ENCODE peak calls at places on chromosomes 3 and 15, in six cellular contexts. One of them, this sample, is unnamed.

GRCh38 chr3:161347726-161348125 is 23.6 kb downstream of the SPTSSB start:
- DNase-seq in GM12891: no peak
- DNase-seq in GM12878: no peak
- DNase-seq in HepG2: no peak
- DNase-seq in K562: no peak
- DNase-seq in H1: no peak
- DNase-seq in this sample: no peak

GRCh38 chr3:37387462-37387861 is 213.1 kb upstream of the LRRFIP2 start:
- DNase-seq in K562: no peak
- DNase-seq in GM12878: no peak
- DNase-seq in H1: no peak
- DNase-seq in GM12891: no peak
- DNase-seq in HepG2: no peak
- DNase-seq in this sample: no peak

GRCh38 chr15:63915209-63915887 is 81.6 kb upstream of the HERC1 start:
- DNase-seq in K562: no peak
- DNase-seq in H1: no peak
- DNase-seq in GM12878: no peak
- DNase-seq in GM12891: no peak
- DNase-seq in HepG2: no peak
- DNase-seq in this sample: no peak

GRCh38 chr15:91049378-91050127 is 27.2 kb upstream of the VPS33B start:
- DNase-seq in GM12878: peak
- DNase-seq in HepG2: peak
- DNase-seq in K562: peak
- DNase-seq in H1: no peak
- DNase-seq in GM12891: no peak
- DNase-seq in this sample: no peak

GRCh38 chr15:58513681-58514336 is 82.0 kb downstream of the LIPC start:
- DNase-seq in K562: no peak
- DNase-seq in GM12891: no peak
- DNase-seq in GM12878: no peak
- DNase-seq in H1: no peak
- DNase-seq in HepG2: no peak
- DNase-seq in this sample: no peak

GRCh38 chr3:112372396-112372795 is 39.4 kb downstream of the CD200 start:
- DNase-seq in H1: no peak
- DNase-seq in HepG2: no peak
- DNase-seq in K562: no peak
- DNase-seq in GM12878: no peak
- DNase-seq in GM12891: no peak
- DNase-seq in this sample: no peak

GRCh38 chr3:11944052-11944673 is 60.0 kb upstream of the SYN2 start:
- DNase-seq in HepG2: peak
- DNase-seq in GM12878: no peak
- DNase-seq in H1: peak
- DNase-seq in K562: peak
- DNase-seq in GM12891: no peak
- DNase-seq in this sample: no peak

GRCh38 chr15:101362359-101362758 is 67.3 kb upstream of the SNRPA1 start:
- DNase-seq in GM12878: no peak
- DNase-seq in H1: no peak
- DNase-seq in GM12891: no peak
- DNase-seq in HepG2: no peak
- DNase-seq in K562: no peak
- DNase-seq in this sample: no peak

GRCh38 chr3:112640864-112641751 is at the start of gene CCDC80:
- DNase-seq in H1: no peak
- DNase-seq in HepG2: no peak
- DNase-seq in K562: peak
- DNase-seq in GM12878: no peak
- DNase-seq in GM12891: no peak
- DNase-seq in this sample: no peak

GRCh38 chr3:39435006-39435748 is 28.7 kb downstream of the RPSA start:
- DNase-seq in HepG2: no peak
- DNase-seq in K562: no peak
- DNase-seq in H1: no peak
- DNase-seq in GM12891: no peak
- DNase-seq in GM12878: no peak
- DNase-seq in this sample: no peak

GRCh38 chr3:65995030-65995429 is 43.7 kb downstream of the MAGI1 start:
- DNase-seq in GM12878: no peak
- DNase-seq in HepG2: no peak
- DNase-seq in H1: no peak
- DNase-seq in GM12891: no peak
- DNase-seq in K562: no peak
- DNase-seq in this sample: no peak

GRCh38 chr3:81871358-81872152 is 110.1 kb upstream of the GBE1 start:
- DNase-seq in HepG2: no peak
- DNase-seq in GM12878: no peak
- DNase-seq in K562: no peak
- DNase-seq in GM12891: no peak
- DNase-seq in H1: no peak
- DNase-seq in this sample: no peak

GRCh38 chr15:101099183-101099582 is 152.7 kb downstream of the CHSY1 start:
- DNase-seq in GM12878: no peak
- DNase-seq in K562: no peak
- DNase-seq in H1: no peak
- DNase-seq in GM12891: no peak
- DNase-seq in HepG2: no peak
- DNase-seq in this sample: no peak

GRCh38 chr3:158100681-158101080 is 5.5 kb downstream of the SHOX2 start:
- DNase-seq in GM12878: no peak
- DNase-seq in H1: no peak
- DNase-seq in K562: no peak
- DNase-seq in GM12891: no peak
- DNase-seq in HepG2: no peak
- DNase-seq in this sample: no peak

GRCh38 chr15:39188930-39189329 is 391.9 kb upstream of the THBS1 start:
- DNase-seq in H1: no peak
- DNase-seq in HepG2: peak
- DNase-seq in K562: no peak
- DNase-seq in GM12878: no peak
- DNase-seq in GM12891: no peak
- DNase-seq in this sample: no peak

GRCh38 chr3:157132936-157133335 is 27.0 kb downstream of the CCNL1 start:
- DNase-seq in HepG2: no peak
- DNase-seq in GM12891: no peak
- DNase-seq in K562: no peak
- DNase-seq in GM12878: no peak
- DNase-seq in H1: no peak
- DNase-seq in this sample: no peak

GRCh38 chr3:46378426-46378942 is 7.7 kb downstream of the CCR5 start:
- DNase-seq in GM12891: no peak
- DNase-seq in GM12878: no peak
- DNase-seq in K562: peak
- DNase-seq in H1: peak
- DNase-seq in HepG2: peak
- DNase-seq in this sample: no peak

GRCh38 chr3:146187334-146187950 is 26.5 kb upstream of the PLOD2 start:
- DNase-seq in K562: peak
- DNase-seq in HepG2: no peak
- DNase-seq in GM12891: no peak
- DNase-seq in H1: no peak
- DNase-seq in GM12878: no peak
- DNase-seq in this sample: no peak

GRCh38 chr3:133840767-133841166 is 35.2 kb downstream of the SRPRB start:
- DNase-seq in GM12878: no peak
- DNase-seq in HepG2: no peak
- DNase-seq in K562: no peak
- DNase-seq in H1: no peak
- DNase-seq in GM12891: no peak
- DNase-seq in this sample: no peak

GRCh38 chr3:3177861-3178497 is 1.5 kb downstream of the CRBN start:
- DNase-seq in H1: no peak
- DNase-seq in K562: peak
- DNase-seq in GM12878: no peak
- DNase-seq in GM12891: no peak
- DNase-seq in HepG2: peak
- DNase-seq in this sample: no peak

GRCh38 chr3:3180421-3180820 is 930 bp upstream of the CRBN start:
- DNase-seq in H1: no peak
- DNase-seq in HepG2: no peak
- DNase-seq in GM12878: no peak
- DNase-seq in K562: no peak
- DNase-seq in GM12891: no peak
- DNase-seq in this sample: no peak

GRCh38 chr3:3184876-3185275 is 5.4 kb upstream of the CRBN start:
- DNase-seq in GM12878: no peak
- DNase-seq in H1: no peak
- DNase-seq in HepG2: no peak
- DNase-seq in GM12891: no peak
- DNase-seq in K562: no peak
- DNase-seq in this sample: no peak

GRCh38 chr3:3178498-3179328 is 778 bp downstream of the CRBN start:
- DNase-seq in GM12878: no peak
- DNase-seq in GM12891: no peak
- DNase-seq in K562: peak
- DNase-seq in H1: no peak
- DNase-seq in HepG2: no peak
- DNase-seq in this sample: no peak

GRCh38 chr3:3179407-3180094 is at the start of gene CRBN:
- DNase-seq in GM12878: peak
- DNase-seq in H1: peak
- DNase-seq in K562: peak
- DNase-seq in HepG2: peak
- DNase-seq in GM12891: peak
- DNase-seq in this sample: peak
- TF ChIP-seq POLR2A in GM12878: peak
- TF ChIP-seq POLR2A in H1: peak
- TF ChIP-seq POLR2A in K562: peak
- TF ChIP-seq POLR2A in HepG2: peak
- TF ChIP-seq POLR2A in GM12891: peak
- TF ChIP-seq POLR2A in this sample: peak

GRCh38 chr3:184741259-184741556 is 29.3 kb upstream of the MAGEF1 start:
- DNase-seq in K562: no peak
- DNase-seq in H1: no peak
- DNase-seq in GM12878: no peak
- DNase-seq in HepG2: no peak
- DNase-seq in GM12891: no peak
- DNase-seq in this sample: no peak

GRCh38 chr3:184741798-184742675 is 30.2 kb upstream of the MAGEF1 start:
- DNase-seq in GM12891: no peak
- DNase-seq in HepG2: no peak
- DNase-seq in GM12878: no peak
- DNase-seq in K562: peak
- DNase-seq in H1: no peak
- DNase-seq in this sample: no peak

GRCh38 chr3:184738982-184739381 is 27.1 kb upstream of the MAGEF1 start:
- DNase-seq in GM12891: no peak
- DNase-seq in HepG2: no peak
- DNase-seq in GM12878: no peak
- DNase-seq in K562: no peak
- DNase-seq in H1: no peak
- DNase-seq in this sample: no peak

GRCh38 chr3:184739594-184740505 is 28.0 kb upstream of the MAGEF1 start:
- DNase-seq in GM12878: no peak
- DNase-seq in HepG2: no peak
- DNase-seq in K562: no peak
- DNase-seq in H1: no peak
- DNase-seq in GM12891: no peak
- DNase-seq in this sample: no peak

DNA sequence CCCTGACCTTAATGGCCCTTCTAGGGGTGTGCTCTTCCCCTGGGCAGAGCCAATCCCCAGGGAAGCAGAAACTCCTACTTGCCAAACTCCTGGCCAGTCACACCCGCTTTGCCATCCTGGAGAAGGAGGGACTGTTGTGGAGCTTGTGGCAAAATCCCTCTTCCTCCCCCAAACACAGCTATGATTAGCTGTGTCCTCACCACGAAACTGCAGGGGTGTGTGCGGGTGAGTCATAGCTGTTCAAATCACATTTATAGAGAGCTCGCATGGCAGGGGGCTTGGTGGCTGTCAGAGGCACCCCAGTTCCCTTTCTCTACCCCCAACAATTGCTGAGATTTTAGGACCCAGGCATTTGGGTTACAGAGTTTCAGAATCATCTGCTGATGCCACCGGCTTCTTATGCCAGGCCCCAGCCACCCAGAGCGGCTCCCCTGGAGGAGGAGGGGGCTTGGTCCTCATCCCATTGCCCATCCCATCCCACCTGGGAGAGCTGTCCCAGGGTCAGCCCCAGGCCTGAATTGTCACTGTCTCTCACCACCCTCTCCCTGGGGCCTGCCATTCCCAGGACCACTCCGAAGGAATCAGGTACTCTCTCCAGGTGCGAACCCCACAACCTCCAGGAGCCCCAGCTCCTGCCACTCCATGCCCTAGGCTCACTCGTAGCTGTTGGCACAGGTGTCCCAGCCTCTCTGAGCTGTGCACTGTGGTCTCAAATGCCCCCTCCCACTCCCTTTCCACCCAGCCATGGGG is 28.8 kb upstream of the MAGEF1 start:
- DNase-seq in H1: no peak
- DNase-seq in K562: peak
- DNase-seq in HepG2: no peak
- DNase-seq in GM12891: no peak
- DNase-seq in GM12878: no peak
- DNase-seq in this sample: no peak
- TF ChIP-seq TAF1 in H1: no peak
- TF ChIP-seq TAF1 in K562: no peak
- TF ChIP-seq TAF1 in HepG2: no peak
- TF ChIP-seq TAF1 in GM12891: no peak
- TF ChIP-seq TAF1 in GM12878: no peak
- TF ChIP-seq TAF1 in this sample: no peak

DNA sequence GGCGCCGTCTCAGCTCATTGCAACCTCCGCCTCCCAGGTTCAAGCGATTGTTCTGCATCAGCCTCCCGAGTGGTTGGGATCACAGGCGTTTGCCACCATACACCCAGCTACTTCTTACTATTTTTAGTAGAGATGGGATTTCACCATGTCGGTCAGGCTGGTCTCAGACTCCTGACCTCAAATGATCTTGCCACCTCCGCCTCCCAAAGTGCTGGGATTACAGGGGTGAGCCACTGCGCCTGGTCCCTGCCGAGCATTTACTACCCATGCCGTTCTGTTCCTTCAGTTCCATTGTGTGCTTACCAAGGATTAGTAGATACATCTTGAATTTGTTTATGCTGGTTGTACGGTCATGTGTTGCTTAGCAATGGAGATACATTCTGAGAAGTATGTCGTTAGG is 10.3 kb downstream of the CHD2 start:
- DNase-seq in GM12878: no peak
- DNase-seq in HepG2: no peak
- DNase-seq in K562: no peak
- DNase-seq in GM12891: no peak
- DNase-seq in H1: no peak
- DNase-seq in this sample: no peak
- TF ChIP-seq POLR2AphosphoS5 in GM12878: no peak
- TF ChIP-seq POLR2AphosphoS5 in HepG2: peak
- TF ChIP-seq POLR2AphosphoS5 in K562: no peak
- TF ChIP-seq POLR2AphosphoS5 in GM12891: no peak
- TF ChIP-seq POLR2AphosphoS5 in H1: no peak
- TF ChIP-seq POLR2AphosphoS5 in this sample: no peak

DNA sequence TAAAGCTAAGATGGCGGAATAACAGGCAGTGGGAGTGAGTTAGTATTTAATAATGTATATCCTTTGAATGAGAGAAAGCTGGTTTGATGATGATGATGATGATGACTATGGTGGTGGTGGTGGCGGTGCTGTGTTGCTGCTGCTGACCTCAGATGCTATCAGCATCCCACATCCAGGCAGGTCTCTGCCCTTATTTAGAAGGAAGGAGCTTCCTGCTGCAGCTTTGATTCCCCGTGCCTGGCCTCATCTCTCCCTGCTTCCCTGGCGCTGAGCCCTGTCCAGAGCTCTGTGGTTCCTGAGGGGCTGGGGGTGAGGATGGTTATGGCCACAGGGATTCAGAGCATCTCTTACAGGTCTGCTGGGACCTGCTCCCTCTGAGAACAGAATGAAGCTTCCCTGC is 73.1 kb downstream of the RAB11A start:
- DNase-seq in H1: no peak
- DNase-seq in GM12891: no peak
- DNase-seq in GM12878: no peak
- DNase-seq in K562: no peak
- DNase-seq in HepG2: no peak
- DNase-seq in this sample: no peak
- TF ChIP-seq POLR2A in H1: no peak
- TF ChIP-seq POLR2A in GM12891: no peak
- TF ChIP-seq POLR2A in GM12878: no peak
- TF ChIP-seq POLR2A in K562: no peak
- TF ChIP-seq POLR2A in HepG2: no peak
- TF ChIP-seq POLR2A in this sample: no peak